ENCODE peak calls at places on chromosomes 5 and 9, in five cellular contexts. One of them, this sample, is unnamed. For H3K4me1 and H3K9me3, the result is how much of the 10 kb centered on the place peaks cover.

GRCh38 chr5:16578474-16578883 is 38.3 kb downstream of the RETREG1 start:
- DNase-seq in hepatocyte: no peak
- DNase-seq in SJCRH30: no peak
- DNase-seq in aorta: no peak
- DNase-seq in mesenchymal stem cell: no peak
- DNase-seq in this sample: no peak

GRCh38 chr9:136629879-136630661 is 32.6 kb upstream of the EGFL7 start:
- DNase-seq in SJCRH30: peak
- DNase-seq in hepatocyte: peak
- DNase-seq in aorta: no peak
- DNase-seq in mesenchymal stem cell: peak
- DNase-seq in this sample: peak

GRCh38 chr5:3007577-3007976 is 256.1 kb upstream of the IRX2 start:
- DNase-seq in hepatocyte: no peak
- DNase-seq in mesenchymal stem cell: no peak
- DNase-seq in aorta: no peak
- DNase-seq in SJCRH30: no peak
- DNase-seq in this sample: no peak

GRCh38 chr9:114662081-114662989 is 4.7 kb upstream of the TEX53 start:
- DNase-seq in hepatocyte: peak
- DNase-seq in aorta: no peak
- DNase-seq in mesenchymal stem cell: peak
- DNase-seq in SJCRH30: peak
- DNase-seq in this sample: peak

GRCh38 chr5:135472141-135472540 is 20.0 kb upstream of the TIFAB start:
- DNase-seq in mesenchymal stem cell: no peak
- DNase-seq in hepatocyte: no peak
- DNase-seq in SJCRH30: no peak
- DNase-seq in aorta: peak
- DNase-seq in this sample: no peak

GRCh38 chr5:27038476-27038875 is at the start of gene CDH9:
- DNase-seq in SJCRH30: no peak
- DNase-seq in aorta: no peak
- DNase-seq in mesenchymal stem cell: peak
- DNase-seq in hepatocyte: no peak
- DNase-seq in this sample: no peak

GRCh38 chr9:136690841-136691261 is 3.6 kb upstream of the AGPAT2 start:
- DNase-seq in SJCRH30: peak
- DNase-seq in aorta: no peak
- DNase-seq in mesenchymal stem cell: no peak
- DNase-seq in hepatocyte: no peak
- DNase-seq in this sample: no peak

GRCh38 chr9:671997-672396 is 169.5 kb upstream of the DMRT1 start:
- DNase-seq in aorta: no peak
- DNase-seq in mesenchymal stem cell: no peak
- DNase-seq in SJCRH30: no peak
- DNase-seq in hepatocyte: no peak
- DNase-seq in this sample: no peak

GRCh38 chr5:85670417-85670816 is 947.3 kb upstream of the COX7C start:
- DNase-seq in aorta: no peak
- DNase-seq in mesenchymal stem cell: no peak
- DNase-seq in SJCRH30: no peak
- DNase-seq in hepatocyte: no peak
- DNase-seq in this sample: no peak

GRCh38 chr9:101028346-101029299 is at the start of gene PLPPR1:
- DNase-seq in aorta: peak
- DNase-seq in hepatocyte: peak
- DNase-seq in mesenchymal stem cell: peak
- DNase-seq in SJCRH30: peak
- DNase-seq in this sample: no peak

GRCh38 chr9:6413365-6414263 is 615 bp downstream of the UHRF2 start:
- DNase-seq in aorta: peak
- DNase-seq in hepatocyte: peak
- DNase-seq in SJCRH30: peak
- DNase-seq in mesenchymal stem cell: no peak
- DNase-seq in this sample: peak

GRCh38 chr5:76544268-76544926 is 78.8 kb downstream of the F2RL2 start:
- DNase-seq in aorta: no peak
- DNase-seq in hepatocyte: peak
- DNase-seq in SJCRH30: no peak
- DNase-seq in mesenchymal stem cell: peak
- DNase-seq in this sample: peak

GRCh38 chr5:39005566-39006232 is 68.5 kb downstream of the RICTOR start:
- DNase-seq in hepatocyte: peak
- DNase-seq in aorta: no peak
- DNase-seq in SJCRH30: no peak
- DNase-seq in mesenchymal stem cell: no peak
- DNase-seq in this sample: no peak

GRCh38 chr5:120532835-120533234 is 68.7 kb downstream of the PRR16 start:
- DNase-seq in hepatocyte: no peak
- DNase-seq in aorta: no peak
- DNase-seq in SJCRH30: peak
- DNase-seq in mesenchymal stem cell: no peak
- DNase-seq in this sample: no peak

GRCh38 chr9:114771901-114772300 is 33.9 kb downstream of the TNFSF15 start:
- DNase-seq in mesenchymal stem cell: no peak
- DNase-seq in aorta: no peak
- DNase-seq in SJCRH30: no peak
- DNase-seq in hepatocyte: no peak
- DNase-seq in this sample: no peak

GRCh38 chr9:13817754-13818278 is 496.1 kb downstream of the NFIB start:
- DNase-seq in aorta: no peak
- DNase-seq in mesenchymal stem cell: peak
- DNase-seq in SJCRH30: no peak
- DNase-seq in hepatocyte: no peak
- DNase-seq in this sample: no peak

GRCh38 chr9:86854898-86855523 is 92.3 kb downstream of the GAS1 start:
- DNase-seq in hepatocyte: peak
- DNase-seq in SJCRH30: peak
- DNase-seq in mesenchymal stem cell: peak
- DNase-seq in aorta: no peak
- DNase-seq in this sample: no peak

GRCh38 chr9:122402403-122403268 is 31.8 kb downstream of the PTGS1 start:
- DNase-seq in hepatocyte: peak
- DNase-seq in mesenchymal stem cell: peak
- DNase-seq in aorta: no peak
- DNase-seq in SJCRH30: peak
- DNase-seq in this sample: no peak

GRCh38 chr9:95137587-95138145 is 179.8 kb downstream of the FANCC start:
- DNase-seq in aorta: no peak
- DNase-seq in hepatocyte: no peak
- DNase-seq in SJCRH30: no peak
- DNase-seq in mesenchymal stem cell: no peak
- DNase-seq in this sample: no peak

GRCh38 chr9:90659626-90660364 is 17.2 kb upstream of the DIRAS2 start:
- DNase-seq in mesenchymal stem cell: peak
- DNase-seq in SJCRH30: peak
- DNase-seq in hepatocyte: no peak
- DNase-seq in aorta: no peak
- DNase-seq in this sample: no peak

GRCh38 chr5:5683174-5683573 is 260.7 kb downstream of the ICE1 start:
- DNase-seq in SJCRH30: no peak
- DNase-seq in aorta: no peak
- DNase-seq in mesenchymal stem cell: no peak
- DNase-seq in hepatocyte: no peak
- DNase-seq in this sample: no peak

GRCh38 chr9:99113418-99114048 is 8.6 kb downstream of the TGFBR1 start:
- DNase-seq in hepatocyte: no peak
- DNase-seq in aorta: no peak
- DNase-seq in mesenchymal stem cell: no peak
- DNase-seq in SJCRH30: no peak
- DNase-seq in this sample: no peak

GRCh38 chr5:6003040-6003825 is 375.1 kb downstream of the MED10 start:
- DNase-seq in aorta: no peak
- DNase-seq in mesenchymal stem cell: no peak
- DNase-seq in hepatocyte: no peak
- DNase-seq in SJCRH30: no peak
- DNase-seq in this sample: no peak

GRCh38 chr5:138696501-138696900 is 56.7 kb upstream of the CTNNA1 start:
- DNase-seq in aorta: no peak
- DNase-seq in hepatocyte: peak
- DNase-seq in mesenchymal stem cell: peak
- DNase-seq in SJCRH30: peak
- DNase-seq in this sample: no peak

GRCh38 chr5:67311208-67311607 is 114.6 kb upstream of the CD180 start:
- DNase-seq in mesenchymal stem cell: no peak
- DNase-seq in hepatocyte: no peak
- DNase-seq in SJCRH30: no peak
- DNase-seq in aorta: no peak
- DNase-seq in this sample: no peak

GRCh38 chr5:68169898-68170297 is 45.7 kb upstream of the PIK3R1 start:
- DNase-seq in SJCRH30: peak
- DNase-seq in hepatocyte: no peak
- DNase-seq in aorta: no peak
- DNase-seq in mesenchymal stem cell: peak
- DNase-seq in this sample: no peak

GRCh38 chr9:133701981-133702797 is 36.0 kb downstream of the SARDH start:
- DNase-seq in SJCRH30: peak
- DNase-seq in mesenchymal stem cell: no peak
- DNase-seq in hepatocyte: peak
- DNase-seq in aorta: peak
- DNase-seq in this sample: peak

GRCh38 chr5:10662661-10663245 is 98.3 kb downstream of the DAP start:
- DNase-seq in aorta: no peak
- DNase-seq in mesenchymal stem cell: no peak
- DNase-seq in hepatocyte: no peak
- DNase-seq in SJCRH30: no peak
- DNase-seq in this sample: no peak

GRCh38 chr5:163760498-163760897 is 255.1 kb downstream of the MAT2B start:
- DNase-seq in hepatocyte: no peak
- DNase-seq in mesenchymal stem cell: peak
- DNase-seq in SJCRH30: no peak
- DNase-seq in aorta: no peak
- DNase-seq in this sample: no peak

GRCh38 chr5:108720416-108720815 is 27.3 kb upstream of the FER start:
- DNase-seq in SJCRH30: no peak
- DNase-seq in aorta: no peak
- DNase-seq in hepatocyte: no peak
- DNase-seq in mesenchymal stem cell: no peak
- DNase-seq in this sample: no peak

GRCh38 chr5:72138943-72139467 is 31.7 kb downstream of the MAP1B start:
- DNase-seq in aorta: no peak
- DNase-seq in SJCRH30: no peak
- DNase-seq in hepatocyte: no peak
- DNase-seq in mesenchymal stem cell: peak
- DNase-seq in this sample: no peak

GRCh38 chr9:37917801-37918664 is 14.1 kb upstream of the SLC25A51 start:
- DNase-seq in hepatocyte: no peak
- DNase-seq in SJCRH30: no peak
- DNase-seq in mesenchymal stem cell: no peak
- DNase-seq in aorta: no peak
- DNase-seq in this sample: no peak

GRCh38 chr9:99056876-99057664 is 47.8 kb upstream of the TGFBR1 start:
- DNase-seq in SJCRH30: peak
- DNase-seq in hepatocyte: no peak
- DNase-seq in mesenchymal stem cell: peak
- DNase-seq in aorta: no peak
- DNase-seq in this sample: no peak

GRCh38 chr5:124740055-124740454 is 6.4 kb downstream of the ZNF608 start:
- DNase-seq in SJCRH30: no peak
- DNase-seq in aorta: no peak
- DNase-seq in hepatocyte: no peak
- DNase-seq in mesenchymal stem cell: no peak
- DNase-seq in this sample: no peak
- H3K27ac ChIP-seq in SJCRH30: no peak
- H3K27ac ChIP-seq in aorta: no peak
- H3K27ac ChIP-seq in hepatocyte: peak
- H3K27ac ChIP-seq in mesenchymal stem cell: no peak
- H3K27ac ChIP-seq in this sample: no peak

DNA sequence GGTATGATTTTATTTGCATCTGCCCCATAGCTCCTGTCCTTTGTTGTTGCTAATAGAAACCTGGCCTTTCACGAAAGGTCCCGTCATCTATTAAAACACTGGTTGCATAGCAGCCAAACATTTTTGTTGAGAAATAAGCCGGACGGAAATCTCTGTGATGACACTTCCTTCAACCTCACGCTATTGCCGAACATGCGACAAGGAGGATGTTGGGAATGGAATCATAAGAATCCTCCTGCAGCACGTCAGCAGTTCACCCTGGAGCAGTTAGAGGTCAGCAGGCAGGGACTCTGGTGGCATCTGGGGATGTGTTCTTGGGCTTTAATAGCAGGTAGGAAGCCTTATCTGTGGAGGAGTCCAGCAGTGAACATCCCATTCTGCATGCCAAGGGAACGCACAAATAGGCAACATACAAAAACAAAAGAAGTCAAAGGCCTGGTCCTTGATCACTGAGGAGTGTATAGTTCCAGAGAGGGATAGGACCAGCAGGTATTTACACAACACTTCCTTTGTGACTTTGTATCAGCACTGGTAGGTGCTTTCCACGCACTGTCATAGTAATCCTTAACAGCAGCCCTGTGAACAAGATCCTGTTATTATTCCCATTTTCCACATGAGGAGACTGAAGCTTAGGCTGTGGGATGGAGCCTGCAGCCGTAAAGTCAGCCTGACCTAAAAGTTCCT is 33.4 kb downstream of the ARHGAP26 start:
- DNase-seq in aorta: no peak
- DNase-seq in hepatocyte: no peak
- DNase-seq in SJCRH30: no peak
- DNase-seq in mesenchymal stem cell: peak
- DNase-seq in this sample: no peak
- H3K4me1 ChIP-seq in aorta: under half
- H3K4me1 ChIP-seq in hepatocyte: under half
- H3K4me1 ChIP-seq in SJCRH30: under half
- H3K4me1 ChIP-seq in mesenchymal stem cell: under half
- H3K4me1 ChIP-seq in this sample: under half

GRCh38 chr5:141175933-141176332 is 1.7 kb upstream of the PCDHB8 start:
- DNase-seq in SJCRH30: no peak
- DNase-seq in hepatocyte: no peak
- DNase-seq in aorta: no peak
- DNase-seq in mesenchymal stem cell: no peak
- DNase-seq in this sample: no peak
- H3K9me3 ChIP-seq in SJCRH30: under half
- H3K9me3 ChIP-seq in hepatocyte: under half
- H3K9me3 ChIP-seq in aorta: under half
- H3K9me3 ChIP-seq in mesenchymal stem cell: half or more
- H3K9me3 ChIP-seq in this sample: under half

GRCh38 chr9:124263800-124264426 is 6.2 kb downstream of the NEK6 start:
- DNase-seq in mesenchymal stem cell: no peak
- DNase-seq in SJCRH30: peak
- DNase-seq in aorta: no peak
- DNase-seq in hepatocyte: peak
- DNase-seq in this sample: no peak
- H3K27ac ChIP-seq in mesenchymal stem cell: peak
- H3K27ac ChIP-seq in SJCRH30: peak
- H3K27ac ChIP-seq in aorta: no peak
- H3K27ac ChIP-seq in hepatocyte: no peak
- H3K27ac ChIP-seq in this sample: no peak

This sample was measured in effector memory CD4-positive, alpha-beta T cell.